ENCODE peak calls at places on chromosomes 5 and 9, in eight cellular contexts. O is choroid plexus epithelial cell, H is bronchial epithelial cell, F is AG10803, X is GM23338, Q is AG04450, E is fibroblast of pulmonary artery, B is NB4. N is an unnamed sample.

GRCh38 chr9:109035684-109036423 is 22.6 kb upstream of the CTNNAL1 start:
- DNase-seq in O (peak), H (peak), F (peak), X (no peak), Q (peak), E (peak), B (no peak), N (peak)

GRCh38 chr5:139014726-139015125 is 139.6 kb upstream of the LRRTM2 start:
- DNase-seq in O (peak), H (peak), F (peak), X (no peak), Q (peak), E (peak), B (no peak), N (no peak)

GRCh38 chr5:77847814-77848290 is 71.7 kb upstream of the TBCA start:
- DNase-seq in O (no peak), H (no peak), F (no peak), X (peak), Q (no peak), E (no peak), B (no peak), N (no peak)

GRCh38 chr9:124205686-124206352 is 51.9 kb upstream of the NEK6 start:
- DNase-seq in O (no peak), H (no peak), F (no peak), X (no peak), Q (no peak), E (no peak), B (no peak), N (no peak)

GRCh38 chr9:5553211-5553610 is 42.9 kb downstream of the PDCD1LG2 start:
- DNase-seq in O (peak), H (peak), F (peak), X (no peak), Q (peak), E (peak), B (no peak), N (peak)

GRCh38 chr5:143014017-143014651 is 244.0 kb downstream of the ARHGAP26 start:
- DNase-seq in O (peak), H (no peak), F (no peak), X (peak), Q (no peak), E (no peak), B (peak), N (no peak)

GRCh38 chr5:1687301-1687970 is 112.2 kb downstream of the MRPL36 start:
- DNase-seq in O (no peak), H (no peak), F (no peak), X (no peak), Q (no peak), E (no peak), B (no peak), N (no peak)

GRCh38 chr9:5502553-5502952 is 7.8 kb upstream of the PDCD1LG2 start:
- DNase-seq in O (no peak), H (no peak), F (no peak), X (no peak), Q (no peak), E (no peak), B (no peak), N (no peak)

GRCh38 chr9:75855509-75855908 is 35.0 kb upstream of the PCSK5 start:
- DNase-seq in O (peak), H (peak), F (peak), X (peak), Q (no peak), E (peak), B (peak), N (no peak)

GRCh38 chr5:137192293-137192743 is 306.8 kb downstream of the SPOCK1 start:
- DNase-seq in O (no peak), H (peak), F (peak), X (no peak), Q (no peak), E (peak), B (no peak), N (no peak)
- H3K4me3 ChIP-seq in O (no peak), H (no peak), F (no peak), X (no peak), Q (no peak), E (no peak), B (no peak), N (no peak)

GRCh38 chr5:79109527-79110492 is 1.8 kb upstream of the BHMT start:
- DNase-seq in O (peak), H (no peak), F (no peak), X (peak), Q (no peak), E (no peak), B (peak), N (no peak)
- TF ChIP-seq CTCF in O (peak), H (peak), F (peak), X (peak), Q (peak), E (peak), B (peak), N (no peak)

GRCh38 chr5:67133217-67133616 is 63.4 kb downstream of the CD180 start:
- DNase-seq in O (no peak), H (no peak), F (no peak), X (no peak), Q (no peak), E (no peak), B (no peak), N (no peak)
- H3K4me3 ChIP-seq in O (no peak), H (no peak), F (no peak), X (no peak), Q (no peak), E (no peak), B (no peak), N (no peak)

DNA sequence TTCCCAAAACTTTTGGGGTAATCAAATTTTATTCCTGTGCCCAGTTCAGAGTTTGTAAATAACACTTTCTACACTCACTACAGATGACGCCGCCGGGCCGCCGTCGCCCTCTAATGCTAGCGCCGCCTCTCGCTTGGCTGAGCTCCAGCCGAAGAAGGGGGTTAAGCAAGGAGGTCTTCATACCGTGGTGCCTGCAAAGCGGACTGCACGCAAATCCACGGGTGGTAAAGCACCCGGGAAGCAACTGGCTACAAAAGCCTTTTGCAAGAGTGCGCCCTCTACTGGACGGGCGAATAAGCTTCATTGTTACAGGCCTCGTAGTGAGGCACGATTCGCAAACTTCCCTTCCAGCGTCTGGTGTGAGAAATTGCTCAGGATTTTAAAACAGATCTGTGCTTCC is 280.4 kb downstream of the MEF2C start:
- DNase-seq in O (no peak), H (no peak), F (no peak), X (peak), Q (no peak), E (no peak), B (peak), N (no peak)
- TF ChIP-seq CTCF in O (no peak), H (peak), F (peak), X (peak), Q (no peak), E (no peak), B (peak), N (no peak)

GRCh38 chr5:558871-559503 is 34.7 kb upstream of the SLC9A3 start:
- DNase-seq in O (no peak), H (no peak), F (no peak), X (no peak), Q (no peak), E (no peak), B (no peak), N (no peak)

GRCh38 chr5:561408-561807 is 37.2 kb upstream of the SLC9A3 start:
- DNase-seq in O (no peak), H (no peak), F (no peak), X (no peak), Q (no peak), E (no peak), B (no peak), N (no peak)

GRCh38 chr5:560792-561166 is 36.5 kb upstream of the SLC9A3 start:
- DNase-seq in O (no peak), H (no peak), F (no peak), X (no peak), Q (no peak), E (no peak), B (no peak), N (no peak)

GRCh38 chr5:556909-557441 is 32.7 kb upstream of the SLC9A3 start:
- DNase-seq in O (no peak), H (no peak), F (no peak), X (no peak), Q (no peak), E (no peak), B (no peak), N (no peak)

DNA sequence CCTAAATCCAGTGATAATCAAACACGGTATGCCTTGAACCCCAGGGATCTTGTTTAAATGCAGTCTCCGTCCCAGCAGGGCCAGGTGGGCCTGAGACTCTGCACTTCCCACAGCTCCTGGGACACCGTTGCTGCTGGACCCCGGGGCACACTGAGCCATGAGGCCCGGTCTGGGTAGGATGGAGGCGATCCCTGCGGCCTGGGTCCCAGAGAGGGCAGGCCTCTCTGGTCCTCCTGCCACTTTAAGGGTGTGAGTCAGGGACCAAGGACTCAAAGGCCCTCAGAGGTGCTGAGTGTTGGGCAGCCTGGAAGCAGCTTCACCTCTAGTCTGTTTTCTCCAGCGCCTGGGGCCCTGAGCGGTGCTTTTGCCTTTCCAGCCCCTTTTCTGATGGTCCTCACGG is 34.1 kb upstream of the SLC9A3 start:
- DNase-seq in O (no peak), H (no peak), F (no peak), X (no peak), Q (no peak), E (no peak), B (no peak), N (no peak)
- H3K4me3 ChIP-seq in O (no peak), H (no peak), F (no peak), X (no peak), Q (no peak), E (no peak), B (no peak), N (no peak)

DNA sequence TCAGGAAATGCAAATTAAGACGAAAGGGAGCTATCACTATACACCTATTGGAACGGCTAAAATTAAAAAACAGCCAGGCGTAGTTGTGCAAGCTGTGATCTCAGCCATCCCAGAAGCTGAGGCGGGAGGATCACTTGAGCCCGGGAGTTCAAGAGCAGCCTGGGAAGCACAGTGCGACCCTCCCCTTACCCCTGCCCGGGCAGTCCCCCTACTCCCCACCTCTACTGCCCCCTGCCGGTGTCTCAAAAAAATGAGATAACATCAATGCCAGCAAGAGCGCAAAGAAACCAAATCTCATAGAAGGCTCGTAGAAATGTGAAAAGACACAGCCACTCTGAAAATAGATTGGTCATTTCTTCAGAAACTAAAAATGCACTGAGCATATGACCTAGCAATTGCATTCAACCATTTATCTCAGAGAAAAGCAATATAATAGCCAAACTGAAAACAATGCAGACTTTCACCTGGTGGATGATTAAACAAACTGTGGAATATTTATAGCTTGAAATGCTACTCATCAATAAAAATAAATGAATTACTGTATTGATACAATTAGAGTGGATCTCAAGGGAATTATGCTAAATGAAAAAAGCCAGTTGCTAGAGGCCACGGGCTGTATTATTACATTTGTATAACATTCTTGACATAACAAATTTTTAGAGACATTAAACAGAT is 20.6 kb downstream of the OR2V2 start:
- DNase-seq in O (no peak), H (no peak), F (no peak), X (peak), Q (no peak), E (no peak), B (peak), N (no peak)
- TF ChIP-seq CTCF in O (peak), H (peak), F (peak), X (peak), Q (peak), E (peak), B (peak), N (peak)

GRCh38 chr9:17229945-17230560 is 95.2 kb downstream of the CNTLN start:
- DNase-seq in O (no peak), H (no peak), F (no peak), X (peak), Q (no peak), E (no peak), B (no peak), N (no peak)
- H3K4me3 ChIP-seq in O (no peak), H (no peak), F (no peak), X (no peak), Q (no peak), E (no peak), B (no peak), N (no peak)

N was measured in AG04449.